ENCODE peak calls at places on chromosomes 12 and 14, in five cellular contexts. One of them, this sample, is unnamed.

GRCh38 chr12:120956579-120957360 is 21.6 kb upstream of the HNF1A start:
- DNase-seq in SW480: no peak
- DNase-seq in aorta: no peak
- DNase-seq in MV-4-11: no peak
- DNase-seq in Jurkat, Clone E6-1: no peak
- DNase-seq in this sample: no peak

GRCh38 chr14:100330396-100330931 is 7.3 kb downstream of the SLC25A47 start:
- DNase-seq in MV-4-11: no peak
- DNase-seq in SW480: no peak
- DNase-seq in Jurkat, Clone E6-1: no peak
- DNase-seq in aorta: no peak
- DNase-seq in this sample: no peak

GRCh38 chr14:97382616-97383226 is 585.5 kb downstream of the VRK1 start:
- DNase-seq in SW480: no peak
- DNase-seq in aorta: no peak
- DNase-seq in MV-4-11: no peak
- DNase-seq in Jurkat, Clone E6-1: no peak
- DNase-seq in this sample: no peak

GRCh38 chr12:27331927-27332324 is 710 bp upstream of the BMAL2 start:
- DNase-seq in SW480: peak; percentile 58
- DNase-seq in aorta: no peak
- DNase-seq in Jurkat, Clone E6-1: no peak
- DNase-seq in MV-4-11: no peak
- DNase-seq in this sample: no peak

GRCh38 chr12:724194-724855 is 28.1 kb upstream of the WNK1 start:
- DNase-seq in SW480: peak; percentile 79
- DNase-seq in MV-4-11: peak; percentile 72
- DNase-seq in aorta: no peak
- DNase-seq in Jurkat, Clone E6-1: peak; percentile 60
- DNase-seq in this sample: no peak

GRCh38 chr12:56084958-56085543 is 5.1 kb downstream of the ERBB3 start:
- DNase-seq in aorta: no peak
- DNase-seq in SW480: no peak
- DNase-seq in MV-4-11: peak; percentile 22
- DNase-seq in Jurkat, Clone E6-1: no peak
- DNase-seq in this sample: no peak

GRCh38 chr12:14886271-14886670 is 617 bp upstream of the MGP start:
- DNase-seq in Jurkat, Clone E6-1: no peak
- DNase-seq in SW480: no peak
- DNase-seq in MV-4-11: no peak
- DNase-seq in aorta: no peak
- DNase-seq in this sample: no peak

GRCh38 chr12:104702565-104703139 is 245.9 kb downstream of the CHST11 start:
- DNase-seq in Jurkat, Clone E6-1: no peak
- DNase-seq in aorta: peak; percentile 80
- DNase-seq in SW480: no peak
- DNase-seq in MV-4-11: no peak
- DNase-seq in this sample: no peak

GRCh38 chr14:87934185-87934584 is 58.8 kb downstream of the GALC start:
- DNase-seq in MV-4-11: no peak
- DNase-seq in Jurkat, Clone E6-1: no peak
- DNase-seq in aorta: no peak
- DNase-seq in SW480: peak; percentile 26
- DNase-seq in this sample: no peak

This sample was measured in non-pigmented ciliary epithelial cell.